ENCODE peak calls at places on chromosomes 6 and 20, in nine cellular contexts. U is stimulated activated CD4-positive, alpha-beta T cell treated with anti-CD3 and anti-CD28 coated beads, Interleukin-4, amount 100 ng/mL, for 1 hour; N is H1; S is HFFc6; Y is CD4-positive, CD25-positive, alpha-beta regulatory T cell; Z is neural progenitor cell; I is putamen; T is LoVo; P is NCI-H1092 treated with DMSO at 0.1 percent for 48 hours. R is an unnamed sample.

GRCh38 chr6:104995989-104996617 is 39.2 kb downstream of the LIN28B start:
- DNase-seq in U (no peak), N (no peak), S (peak), Y (no peak), Z (no peak), I (no peak), T (no peak), P (no peak), R (no peak)

GRCh38 chr20:30811896-30812671 is 445.4 kb upstream of the DEFB115 start:
- DNase-seq in U (no peak), N (no peak), S (peak), Y (no peak), Z (peak), I (peak), T (no peak), P (no peak), R (no peak)

GRCh38 chr20:50226093-50226974 is 35.7 kb downstream of the CEBPB start:
- DNase-seq in U (peak), N (no peak), S (peak), Y (no peak), Z (no peak), I (no peak), T (no peak), P (no peak), R (no peak)

GRCh38 chr20:50992733-50993457 is 30.0 kb downstream of the KCNG1 start:
- DNase-seq in U (no peak), N (peak), S (peak), Y (no peak), Z (peak), I (no peak), T (peak), P (peak), R (peak)

GRCh38 chr20:56689318-56689717 is 60.2 kb downstream of the TFAP2C start:
- DNase-seq in U (no peak), N (no peak), S (peak), Y (no peak), Z (no peak), I (no peak), T (no peak), P (no peak), R (no peak)

GRCh38 chr6:25454141-25454540 is 175.0 kb downstream of the CARMIL1 start:
- DNase-seq in U (no peak), N (no peak), S (peak), Y (no peak), Z (no peak), I (no peak), T (no peak), P (no peak), R (no peak)

GRCh38 chr6:8420031-8420588 is 15.2 kb downstream of the SLC35B3 start:
- DNase-seq in U (no peak), N (no peak), S (no peak), Y (no peak), Z (no peak), I (no peak), T (no peak), P (no peak), R (no peak)

GRCh38 chr20:37932919-37933318 is 30.0 kb downstream of the VSTM2L start:
- DNase-seq in U (no peak), N (no peak), S (no peak), Y (no peak), Z (no peak), I (no peak), T (no peak), P (no peak), R (no peak)

GRCh38 chr6:106134087-106134770 is 48.1 kb downstream of the PRDM1 start:
- DNase-seq in U (no peak), N (no peak), S (no peak), Y (no peak), Z (no peak), I (no peak), T (peak), P (no peak), R (peak)

GRCh38 chr6:69427882-69428281 is 368.9 kb downstream of the LMBRD1 start:
- DNase-seq in U (no peak), N (no peak), S (no peak), Y (no peak), Z (peak), I (no peak), T (no peak), P (no peak), R (no peak)

GRCh38 chr6:45838486-45838885 is 177.2 kb downstream of the CLIC5 start:
- DNase-seq in U (no peak), N (no peak), S (no peak), Y (no peak), Z (no peak), I (no peak), T (no peak), P (no peak), R (no peak)

GRCh38 chr6:14877758-14878157 is 368.1 kb upstream of the JARID2 start:
- DNase-seq in U (no peak), N (no peak), S (no peak), Y (no peak), Z (no peak), I (no peak), T (no peak), P (no peak), R (no peak)

GRCh38 chr20:52434041-52434425 is 242.5 kb upstream of the ZFP64 start:
- DNase-seq in U (no peak), N (no peak), S (no peak), Y (no peak), Z (no peak), I (no peak), T (no peak), P (no peak), R (no peak)

GRCh38 chr20:32945710-32946221 is 58.5 kb downstream of the SUN5 start:
- DNase-seq in U (no peak), N (no peak), S (peak), Y (no peak), Z (peak), I (no peak), T (peak), P (no peak), R (peak)

GRCh38 chr6:52155791-52156576 is 30.2 kb upstream of the IL17A start:
- DNase-seq in U (no peak), N (peak), S (no peak), Y (no peak), Z (no peak), I (no peak), T (peak), P (no peak), R (peak)

GRCh38 chr20:32050851-32051556 is 1.0 kb upstream of the HCK start:
- DNase-seq in U (no peak), N (no peak), S (no peak), Y (no peak), Z (peak), I (peak), T (no peak), P (no peak), R (no peak)

GRCh38 chr6:110283657-110284056 is 74.5 kb downstream of the METTL24 start:
- DNase-seq in U (no peak), N (no peak), S (no peak), Y (no peak), Z (no peak), I (no peak), T (no peak), P (no peak), R (no peak)

GRCh38 chr20:58712116-58712822 is 19.7 kb downstream of the NPEPL1 start:
- DNase-seq in U (no peak), N (no peak), S (no peak), Y (no peak), Z (no peak), I (no peak), T (no peak), P (no peak), R (no peak)

GRCh38 chr6:140079328-140079727 is 704.9 kb upstream of the CITED2 start:
- DNase-seq in U (no peak), N (no peak), S (peak), Y (no peak), Z (no peak), I (no peak), T (no peak), P (no peak), R (no peak)

GRCh38 chr6:90712165-90712564 is 125.3 kb upstream of the MAP3K7 start:
- DNase-seq in U (no peak), N (no peak), S (no peak), Y (no peak), Z (no peak), I (no peak), T (no peak), P (no peak), R (no peak)

GRCh38 chr6:41836660-41837052 is 49.2 kb downstream of the TOMM6 start:
- DNase-seq in U (no peak), N (no peak), S (peak), Y (no peak), Z (no peak), I (no peak), T (no peak), P (no peak), R (no peak)

GRCh38 chr6:161218222-161218621 is 55.6 kb downstream of the AGPAT4 start:
- DNase-seq in U (no peak), N (no peak), S (no peak), Y (no peak), Z (no peak), I (no peak), T (no peak), P (no peak), R (no peak)

GRCh38 chr20:2273634-2274302 is 22.0 kb upstream of the TGM3 start:
- DNase-seq in U (no peak), N (no peak), S (no peak), Y (no peak), Z (no peak), I (no peak), T (no peak), P (no peak), R (no peak)

GRCh38 chr6:28710466-28711191 is 184.9 kb downstream of the GPX5 start:
- DNase-seq in U (no peak), N (peak), S (peak), Y (no peak), Z (peak), I (no peak), T (no peak), P (no peak), R (peak)

GRCh38 chr6:136089885-136090284 is 160.2 kb downstream of the MTFR2 start:
- DNase-seq in U (no peak), N (no peak), S (peak), Y (no peak), Z (no peak), I (no peak), T (no peak), P (no peak), R (no peak)

GRCh38 chr6:121677551-121677950 is 242.1 kb downstream of the GJA1 start:
- DNase-seq in U (no peak), N (no peak), S (no peak), Y (no peak), Z (no peak), I (no peak), T (no peak), P (no peak), R (no peak)

GRCh38 chr20:33814238-33814712 is 3.1 kb downstream of the CHMP4B start:
- DNase-seq in U (no peak), N (no peak), S (no peak), Y (no peak), Z (no peak), I (no peak), T (no peak), P (no peak), R (no peak)

GRCh38 chr20:53910312-53911002 is 159.9 kb downstream of the BCAS1 start:
- DNase-seq in U (no peak), N (no peak), S (no peak), Y (no peak), Z (no peak), I (no peak), T (no peak), P (no peak), R (no peak)